ENCODE peak calls at places on chromosomes 12 and 14, in nine cellular contexts. E, O, F, N, Z, W, Q, R and L are unnamed samples.

GRCh38 chr14:92615451-92615850 is 101.9 kb downstream of the RIN3 start:
- DNase-seq in E (no peak), Z (no peak), Q (no peak), O (peak), N (no peak), R (no peak), F (peak), W (peak), L (no peak)

GRCh38 chr12:102406033-102406584 is 74.3 kb downstream of the IGF1 start:
- DNase-seq in O (no peak), N (no peak), Q (peak), Z (no peak), E (no peak), R (peak), W (no peak), F (no peak), L (no peak)

GRCh38 chr14:75200451-75200850 is 24.0 kb upstream of the TMED10 start:
- DNase-seq in E (peak), R (no peak), N (no peak), Z (no peak), W (no peak), O (no peak), Q (no peak), F (no peak), L (no peak)

GRCh38 chr14:39268393-39268792 is 34.7 kb downstream of the MIA2 start:
- DNase-seq in E (no peak), N (no peak), O (no peak), F (no peak), Z (no peak), R (no peak), W (no peak), Q (no peak), L (no peak)

GRCh38 chr12:1217191-1217949 is 226.3 kb downstream of the ERC1 start:
- DNase-seq in E (no peak), W (no peak), Z (no peak), R (no peak), F (no peak), Q (no peak), N (peak), O (no peak), L (no peak)

GRCh38 chr12:49867580-49868341 is 24.9 kb upstream of the BCDIN3D start:
- DNase-seq in Z (no peak), O (no peak), F (no peak), E (peak), R (no peak), W (no peak), N (no peak), Q (no peak), L (no peak)

GRCh38 chr12:40820794-40821484 is 128.7 kb downstream of the CNTN1 start:
- DNase-seq in Z (no peak), N (no peak), F (no peak), Q (no peak), R (no peak), O (no peak), E (no peak), W (no peak), L (no peak)

GRCh38 chr12:11657511-11657910 is 8.0 kb downstream of the ETV6 start:
- DNase-seq in Z (no peak), W (no peak), Q (no peak), R (no peak), F (no peak), O (no peak), E (no peak), N (no peak), L (no peak)

GRCh38 chr12:107088912-107089311 is 4.4 kb downstream of the CRY1 start:
- DNase-seq in W (no peak), Z (no peak), F (no peak), R (no peak), O (no peak), E (no peak), N (no peak), Q (no peak), L (no peak)

GRCh38 chr12:60522684-60523083 is 926.9 kb downstream of the SLC16A7 start:
- DNase-seq in W (no peak), E (no peak), Q (no peak), Z (no peak), R (peak), N (no peak), F (no peak), O (no peak), L (no peak)

GRCh38 chr12:4270670-4271432 is 2.7 kb upstream of the CCND2 start:
- DNase-seq in E (peak), Q (no peak), F (no peak), Z (no peak), N (no peak), O (peak), R (no peak), W (no peak), L (no peak)

GRCh38 chr14:22471545-22472121 is 117.4 kb downstream of the DAD1 start:
- DNase-seq in R (peak), O (no peak), F (no peak), N (peak), W (no peak), E (peak), Z (no peak), Q (peak), L (peak)

GRCh38 chr14:53151523-53151866 is 1.6 kb downstream of the DDHD1 start:
- DNase-seq in Z (no peak), W (no peak), Q (no peak), N (no peak), R (peak), E (no peak), F (no peak), O (no peak), L (no peak)

GRCh38 chr12:630656-631632 is 32.3 kb downstream of the NINJ2 start:
- DNase-seq in Q (no peak), N (no peak), O (peak), E (no peak), Z (peak), F (peak), R (no peak), W (peak), L (no peak)

GRCh38 chr14:34539407-34540180 is at the start of gene EAPP:
- DNase-seq in N (peak), W (peak), R (peak), O (peak), E (peak), Z (peak), F (peak), Q (peak), L (peak)

GRCh38 chr14:40850191-40850590 is 756.5 kb upstream of the LRFN5 start:
- DNase-seq in F (no peak), O (no peak), Z (no peak), E (no peak), Q (no peak), R (no peak), N (no peak), W (no peak), L (no peak)

GRCh38 chr14:102775855-102776760 is 1.1 kb upstream of the TRAF3 start:
- DNase-seq in N (no peak), Z (no peak), R (peak), F (no peak), E (peak), O (peak), Q (peak), W (no peak), L (no peak)

GRCh38 chr12:97308576-97309198 is 153.9 kb upstream of the RMST start:
- DNase-seq in N (peak), R (no peak), F (no peak), O (no peak), W (no peak), Z (peak), E (no peak), Q (no peak), L (no peak)

GRCh38 chr12:121388421-121388981 is 11.4 kb upstream of the RNF34 start:
- DNase-seq in O (peak), N (no peak), Z (peak), E (no peak), Q (no peak), F (no peak), W (no peak), R (no peak), L (no peak)

GRCh38 chr12:92539966-92540791 is 162.6 kb upstream of the PLEKHG7 start:
- DNase-seq in F (no peak), N (no peak), W (no peak), Z (no peak), E (no peak), O (no peak), Q (peak), R (no peak), L (no peak)

GRCh38 chr12:57864811-57865751 is 18.6 kb upstream of the CTDSP2 start:
- DNase-seq in W (no peak), E (peak), R (peak), Q (peak), N (peak), Z (no peak), F (peak), O (peak), L (peak)

GRCh38 chr12:91395628-91396027 is 213.0 kb upstream of the DCN start:
- DNase-seq in R (no peak), N (no peak), Q (no peak), W (no peak), O (no peak), E (no peak), F (no peak), Z (no peak), L (no peak)

GRCh38 chr14:77638738-77639137 is 22.3 kb upstream of the SPTLC2 start:
- DNase-seq in F (no peak), Q (no peak), N (no peak), W (no peak), R (no peak), O (no peak), Z (no peak), E (no peak), L (no peak)

GRCh38 chr12:1972856-1973317 is 31.4 kb downstream of the DCP1B start:
- DNase-seq in W (no peak), N (no peak), E (no peak), Q (no peak), R (peak), O (no peak), Z (no peak), F (no peak), L (no peak)

GRCh38 chr12:52172956-52173355 is 18.9 kb downstream of the KRT80 start:
- DNase-seq in E (no peak), Q (peak), W (no peak), O (no peak), R (no peak), Z (no peak), F (no peak), N (no peak), L (no peak)

GRCh38 chr14:69770559-69770958 is 3.6 kb downstream of the SRSF5 start:
- DNase-seq in E (no peak), Q (no peak), R (no peak), W (no peak), O (no peak), F (no peak), Z (no peak), N (no peak), L (no peak)